ENCODE peak calls at places on chromosome 9, in five cellular contexts. K, H, M, S and J are unnamed samples.

GRCh38 chr9:72356019-72356653 is 8.9 kb downstream of the ZFAND5 start:
- DNase-seq in K (no peak), H (no peak), M (peak; percentile 52), S (no peak), J (no peak)

GRCh38 chr9:119736478-119737454 is 367.5 kb upstream of the BRINP1 start:
- DNase-seq in K (no peak), H (no peak), M (no peak), S (no peak), J (no peak)

GRCh38 chr9:100561256-100561655 is 16.6 kb upstream of the CAVIN4 start:
- DNase-seq in K (no peak), H (no peak), M (no peak), S (no peak), J (no peak)

GRCh38 chr9:4831119-4831518 is 38.4 kb downstream of the RCL1 start:
- DNase-seq in K (peak; percentile 52), H (no peak), M (no peak), S (no peak), J (no peak)

GRCh38 chr9:129442791-129443511 is 177.9 kb downstream of the C9orf50 start:
- DNase-seq in K (peak; percentile 50), H (no peak), M (no peak), S (no peak), J (no peak)

GRCh38 chr9:95511952-95512750 is 4.6 kb downstream of the PTCH1 start:
- DNase-seq in K (peak; percentile 79), H (no peak), M (no peak), S (peak; percentile 62), J (no peak)

GRCh38 chr9:27303219-27303618 is 6.3 kb upstream of the EQTN start:
- DNase-seq in K (peak; percentile 68), H (no peak), M (no peak), S (peak; percentile 9), J (no peak)

GRCh38 chr9:17519761-17520160 is 59.1 kb upstream of the SH3GL2 start:
- DNase-seq in K (no peak), H (no peak), M (peak; percentile 17), S (no peak), J (no peak)

GRCh38 chr9:5442400-5443011 is 4.8 kb upstream of the PLGRKT start:
- DNase-seq in K (peak; percentile 73), H (peak; percentile 27), M (peak; percentile 71), S (peak; percentile 63), J (no peak)

GRCh38 chr9:99135498-99135897 is 30.6 kb downstream of the TGFBR1 start:
- DNase-seq in K (no peak), H (no peak), M (no peak), S (no peak), J (no peak)

GRCh38 chr9:108259917-108260675 is 595.7 kb downstream of the ACTL7B start:
- DNase-seq in K (no peak), H (no peak), M (no peak), S (no peak), J (no peak)

GRCh38 chr9:22111871-22112247 is 102.8 kb upstream of the CDKN2B start:
- DNase-seq in K (no peak), H (no peak), M (peak; percentile 85), S (no peak), J (peak; percentile 49)

GRCh38 chr9:98142925-98143481 is 24.0 kb upstream of the TRIM14 start:
- DNase-seq in K (no peak), H (no peak), M (no peak), S (no peak), J (no peak)

GRCh38 chr9:126532951-126533910 is 80.5 kb upstream of the LMX1B start:
- DNase-seq in K (no peak), H (no peak), M (no peak), S (no peak), J (no peak)
- H3K4me3 ChIP-seq in K (no peak overlapping the region), H (no peak overlapping the region), M (no peak overlapping the region), S (no peak overlapping the region), J (no peak overlapping the region)

GRCh38 chr9:2257530-2257929 is 242.4 kb downstream of the SMARCA2 start:
- DNase-seq in K (no peak), H (no peak), M (no peak), S (no peak), J (no peak)
- H3K4me3 ChIP-seq in K (no peak overlapping the region), H (no peak overlapping the region), M (no peak overlapping the region), S (no peak overlapping the region), J (no peak overlapping the region)

GRCh38 chr9:113678119-113678861 is 197.8 kb upstream of the ZNF618 start:
- DNase-seq in K (no peak), H (no peak), M (no peak), S (no peak), J (no peak)
- H3K4me3 ChIP-seq in K (no peak overlapping the region), H (no peak overlapping the region), M (no peak overlapping the region), S (no peak overlapping the region), J (no peak overlapping the region)

GRCh38 chr9:122130837-122131236 is 28.7 kb downstream of the NDUFA8 start:
- DNase-seq in K (no peak), H (no peak), M (no peak), S (no peak), J (no peak)
- H3K4me3 ChIP-seq in K (no peak overlapping the region), H (no peak overlapping the region), M (no peak overlapping the region), S (no peak overlapping the region), J (no peak overlapping the region)

DNA sequence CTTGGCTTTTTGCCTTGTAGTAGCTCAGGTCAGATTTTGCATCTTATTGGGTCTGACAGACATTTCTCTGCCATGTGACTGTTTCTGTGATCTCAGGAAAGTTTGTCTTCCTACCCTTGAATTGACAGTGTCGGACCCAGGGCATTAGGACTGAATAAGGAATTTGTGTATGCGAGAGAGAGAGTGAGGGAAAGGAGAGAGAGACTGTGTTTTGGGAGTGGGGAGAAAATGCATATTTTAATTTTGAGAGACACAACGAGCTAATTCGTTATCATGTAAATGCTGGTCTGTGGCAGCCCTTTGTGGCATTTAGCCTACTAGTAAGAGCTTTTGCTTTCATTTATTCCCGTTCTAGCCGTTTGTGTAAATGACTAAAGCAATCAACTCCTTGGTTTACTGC is 79.9 kb upstream of the MAMDC2 start:
- DNase-seq in K (no peak), H (no peak), M (no peak), S (no peak), J (no peak)
- H3K4me3 ChIP-seq in K (no peak overlapping the region), H (no peak overlapping the region), M (no peak overlapping the region), S (no peak overlapping the region), J (no peak overlapping the region)